ENCODE peak calls at places on chromosomes 2 and 18, in eight cellular contexts. One of them, this sample, is unnamed.

GRCh38 chr2:168529054-168529833 is 73.2 kb downstream of the CERS6 start:
- DNase-seq in NAMALWA: no peak
- DNase-seq in T-helper 22 cell: no peak
- DNase-seq in lower lobe of right lung: no peak
- DNase-seq in NCI-H460: no peak
- DNase-seq in activated naive CD4-positive, alpha-beta T cell treated with anti-CD3 and anti-CD28 coated beads for 36 hours: no peak
- DNase-seq in HT-29: no peak
- DNase-seq in activated naive CD8-positive, alpha-beta T cell treated with anti-CD3 and anti-CD28 coated beads, Interleukin-2, amount 50 U/mL, for 24 hours: no peak
- DNase-seq in this sample: peak; percentile 4

GRCh38 chr18:54690198-54690597 is 99.2 kb downstream of the DYNAP start:
- DNase-seq in NAMALWA: no peak
- DNase-seq in T-helper 22 cell: no peak
- DNase-seq in lower lobe of right lung: no peak
- DNase-seq in NCI-H460: no peak
- DNase-seq in activated naive CD4-positive, alpha-beta T cell treated with anti-CD3 and anti-CD28 coated beads for 36 hours: no peak
- DNase-seq in HT-29: no peak
- DNase-seq in activated naive CD8-positive, alpha-beta T cell treated with anti-CD3 and anti-CD28 coated beads, Interleukin-2, amount 50 U/mL, for 24 hours: no peak
- DNase-seq in this sample: no peak

GRCh38 chr2:105814291-105814940 is 69.7 kb downstream of the NCK2 start:
- DNase-seq in NAMALWA: no peak
- DNase-seq in T-helper 22 cell: no peak
- DNase-seq in lower lobe of right lung: no peak
- DNase-seq in NCI-H460: no peak
- DNase-seq in activated naive CD4-positive, alpha-beta T cell treated with anti-CD3 and anti-CD28 coated beads for 36 hours: no peak
- DNase-seq in HT-29: no peak
- DNase-seq in activated naive CD8-positive, alpha-beta T cell treated with anti-CD3 and anti-CD28 coated beads, Interleukin-2, amount 50 U/mL, for 24 hours: no peak
- DNase-seq in this sample: no peak

GRCh38 chr2:172093416-172094318 is 8.4 kb downstream of the DLX1 start:
- DNase-seq in NAMALWA: no peak
- DNase-seq in T-helper 22 cell: no peak
- DNase-seq in lower lobe of right lung: no peak
- DNase-seq in NCI-H460: no peak
- DNase-seq in activated naive CD4-positive, alpha-beta T cell treated with anti-CD3 and anti-CD28 coated beads for 36 hours: no peak
- DNase-seq in HT-29: no peak
- DNase-seq in activated naive CD8-positive, alpha-beta T cell treated with anti-CD3 and anti-CD28 coated beads, Interleukin-2, amount 50 U/mL, for 24 hours: no peak
- DNase-seq in this sample: peak; percentile 32

GRCh38 chr2:949384-949893 is 1.2 kb upstream of the SNTG2 start:
- DNase-seq in NAMALWA: no peak
- DNase-seq in T-helper 22 cell: no peak
- DNase-seq in lower lobe of right lung: no peak
- DNase-seq in NCI-H460: no peak
- DNase-seq in activated naive CD4-positive, alpha-beta T cell treated with anti-CD3 and anti-CD28 coated beads for 36 hours: no peak
- DNase-seq in HT-29: no peak
- DNase-seq in activated naive CD8-positive, alpha-beta T cell treated with anti-CD3 and anti-CD28 coated beads, Interleukin-2, amount 50 U/mL, for 24 hours: no peak
- DNase-seq in this sample: no peak

GRCh38 chr18:24095976-24096375 is 42.9 kb upstream of the CABYR start:
- DNase-seq in NAMALWA: no peak
- DNase-seq in T-helper 22 cell: no peak
- DNase-seq in lower lobe of right lung: no peak
- DNase-seq in NCI-H460: no peak
- DNase-seq in activated naive CD4-positive, alpha-beta T cell treated with anti-CD3 and anti-CD28 coated beads for 36 hours: no peak
- DNase-seq in HT-29: no peak
- DNase-seq in activated naive CD8-positive, alpha-beta T cell treated with anti-CD3 and anti-CD28 coated beads, Interleukin-2, amount 50 U/mL, for 24 hours: no peak
- DNase-seq in this sample: no peak

GRCh38 chr18:55136864-55137263 is 177.6 kb upstream of the CCDC68 start:
- DNase-seq in NAMALWA: no peak
- DNase-seq in T-helper 22 cell: no peak
- DNase-seq in lower lobe of right lung: no peak
- DNase-seq in NCI-H460: no peak
- DNase-seq in activated naive CD4-positive, alpha-beta T cell treated with anti-CD3 and anti-CD28 coated beads for 36 hours: no peak
- DNase-seq in HT-29: no peak
- DNase-seq in activated naive CD8-positive, alpha-beta T cell treated with anti-CD3 and anti-CD28 coated beads, Interleukin-2, amount 50 U/mL, for 24 hours: no peak
- DNase-seq in this sample: no peak

GRCh38 chr2:143594745-143595144 is 465.5 kb downstream of the ARHGAP15 start:
- DNase-seq in NAMALWA: no peak
- DNase-seq in T-helper 22 cell: no peak
- DNase-seq in lower lobe of right lung: no peak
- DNase-seq in NCI-H460: no peak
- DNase-seq in activated naive CD4-positive, alpha-beta T cell treated with anti-CD3 and anti-CD28 coated beads for 36 hours: no peak
- DNase-seq in HT-29: no peak
- DNase-seq in activated naive CD8-positive, alpha-beta T cell treated with anti-CD3 and anti-CD28 coated beads, Interleukin-2, amount 50 U/mL, for 24 hours: no peak
- DNase-seq in this sample: no peak

GRCh38 chr2:242030858-242031257 is 161.3 kb downstream of the RTP5 start:
- DNase-seq in NAMALWA: no peak
- DNase-seq in T-helper 22 cell: no peak
- DNase-seq in lower lobe of right lung: no peak
- DNase-seq in NCI-H460: no peak
- DNase-seq in activated naive CD4-positive, alpha-beta T cell treated with anti-CD3 and anti-CD28 coated beads for 36 hours: peak; percentile 3
- DNase-seq in HT-29: no peak
- DNase-seq in activated naive CD8-positive, alpha-beta T cell treated with anti-CD3 and anti-CD28 coated beads, Interleukin-2, amount 50 U/mL, for 24 hours: no peak
- DNase-seq in this sample: no peak

GRCh38 chr18:48326901-48327675 is 82.1 kb downstream of the ZBTB7C start:
- DNase-seq in NAMALWA: no peak
- DNase-seq in T-helper 22 cell: no peak
- DNase-seq in lower lobe of right lung: no peak
- DNase-seq in NCI-H460: no peak
- DNase-seq in activated naive CD4-positive, alpha-beta T cell treated with anti-CD3 and anti-CD28 coated beads for 36 hours: no peak
- DNase-seq in HT-29: peak; percentile 17
- DNase-seq in activated naive CD8-positive, alpha-beta T cell treated with anti-CD3 and anti-CD28 coated beads, Interleukin-2, amount 50 U/mL, for 24 hours: no peak
- DNase-seq in this sample: no peak

GRCh38 chr2:132681766-132682165 is 11.8 kb upstream of the LYPD1 start:
- DNase-seq in NAMALWA: no peak
- DNase-seq in T-helper 22 cell: no peak
- DNase-seq in lower lobe of right lung: no peak
- DNase-seq in NCI-H460: no peak
- DNase-seq in activated naive CD4-positive, alpha-beta T cell treated with anti-CD3 and anti-CD28 coated beads for 36 hours: no peak
- DNase-seq in HT-29: no peak
- DNase-seq in activated naive CD8-positive, alpha-beta T cell treated with anti-CD3 and anti-CD28 coated beads, Interleukin-2, amount 50 U/mL, for 24 hours: no peak
- DNase-seq in this sample: no peak

GRCh38 chr2:121686218-121686617 is 37.0 kb upstream of the CLASP1 start:
- DNase-seq in NAMALWA: no peak
- DNase-seq in T-helper 22 cell: no peak
- DNase-seq in lower lobe of right lung: no peak
- DNase-seq in NCI-H460: no peak
- DNase-seq in activated naive CD4-positive, alpha-beta T cell treated with anti-CD3 and anti-CD28 coated beads for 36 hours: no peak
- DNase-seq in HT-29: no peak
- DNase-seq in activated naive CD8-positive, alpha-beta T cell treated with anti-CD3 and anti-CD28 coated beads, Interleukin-2, amount 50 U/mL, for 24 hours: no peak
- DNase-seq in this sample: no peak

GRCh38 chr18:3513481-3513880 is 63.5 kb downstream of the TGIF1 start:
- DNase-seq in NAMALWA: no peak
- DNase-seq in T-helper 22 cell: no peak
- DNase-seq in lower lobe of right lung: no peak
- DNase-seq in NCI-H460: no peak
- DNase-seq in activated naive CD4-positive, alpha-beta T cell treated with anti-CD3 and anti-CD28 coated beads for 36 hours: no peak
- DNase-seq in HT-29: no peak
- DNase-seq in activated naive CD8-positive, alpha-beta T cell treated with anti-CD3 and anti-CD28 coated beads, Interleukin-2, amount 50 U/mL, for 24 hours: no peak
- DNase-seq in this sample: peak; percentile 22

GRCh38 chr2:121530210-121530562 is 494 bp upstream of the RNU4ATAC start:
- DNase-seq in NAMALWA: no peak
- DNase-seq in T-helper 22 cell: no peak
- DNase-seq in lower lobe of right lung: peak; percentile 82
- DNase-seq in NCI-H460: no peak
- DNase-seq in activated naive CD4-positive, alpha-beta T cell treated with anti-CD3 and anti-CD28 coated beads for 36 hours: no peak
- DNase-seq in HT-29: peak; percentile 89
- DNase-seq in activated naive CD8-positive, alpha-beta T cell treated with anti-CD3 and anti-CD28 coated beads, Interleukin-2, amount 50 U/mL, for 24 hours: no peak
- DNase-seq in this sample: peak; percentile 71

GRCh38 chr2:182870227-182870626 is 3.8 kb upstream of the FRZB start:
- DNase-seq in NAMALWA: peak; percentile 36
- DNase-seq in T-helper 22 cell: no peak
- DNase-seq in lower lobe of right lung: no peak
- DNase-seq in NCI-H460: peak; percentile 9
- DNase-seq in activated naive CD4-positive, alpha-beta T cell treated with anti-CD3 and anti-CD28 coated beads for 36 hours: peak; percentile 41
- DNase-seq in HT-29: peak; percentile 47
- DNase-seq in activated naive CD8-positive, alpha-beta T cell treated with anti-CD3 and anti-CD28 coated beads, Interleukin-2, amount 50 U/mL, for 24 hours: peak; percentile 14
- DNase-seq in this sample: peak; percentile 0

GRCh38 chr2:10179422-10179821 is 56.9 kb downstream of the RRM2 start:
- DNase-seq in NAMALWA: no peak
- DNase-seq in T-helper 22 cell: no peak
- DNase-seq in lower lobe of right lung: no peak
- DNase-seq in NCI-H460: no peak
- DNase-seq in activated naive CD4-positive, alpha-beta T cell treated with anti-CD3 and anti-CD28 coated beads for 36 hours: no peak
- DNase-seq in HT-29: no peak
- DNase-seq in activated naive CD8-positive, alpha-beta T cell treated with anti-CD3 and anti-CD28 coated beads, Interleukin-2, amount 50 U/mL, for 24 hours: no peak
- DNase-seq in this sample: no peak

GRCh38 chr2:226730487-226730886 is 69.1 kb downstream of the IRS1 start:
- DNase-seq in NAMALWA: no peak
- DNase-seq in T-helper 22 cell: no peak
- DNase-seq in lower lobe of right lung: no peak
- DNase-seq in NCI-H460: peak; percentile 25
- DNase-seq in activated naive CD4-positive, alpha-beta T cell treated with anti-CD3 and anti-CD28 coated beads for 36 hours: no peak
- DNase-seq in HT-29: peak; percentile 51
- DNase-seq in activated naive CD8-positive, alpha-beta T cell treated with anti-CD3 and anti-CD28 coated beads, Interleukin-2, amount 50 U/mL, for 24 hours: no peak
- DNase-seq in this sample: no peak

GRCh38 chr18:45765740-45766139 is 41.8 kb downstream of the SLC14A1 start:
- DNase-seq in NAMALWA: no peak
- DNase-seq in T-helper 22 cell: no peak
- DNase-seq in lower lobe of right lung: no peak
- DNase-seq in NCI-H460: no peak
- DNase-seq in activated naive CD4-positive, alpha-beta T cell treated with anti-CD3 and anti-CD28 coated beads for 36 hours: no peak
- DNase-seq in HT-29: no peak
- DNase-seq in activated naive CD8-positive, alpha-beta T cell treated with anti-CD3 and anti-CD28 coated beads, Interleukin-2, amount 50 U/mL, for 24 hours: no peak
- DNase-seq in this sample: no peak

GRCh38 chr18:39701839-39702238 is 2136.2 kb upstream of the CELF4 start:
- DNase-seq in NAMALWA: no peak
- DNase-seq in T-helper 22 cell: no peak
- DNase-seq in lower lobe of right lung: no peak
- DNase-seq in NCI-H460: no peak
- DNase-seq in activated naive CD4-positive, alpha-beta T cell treated with anti-CD3 and anti-CD28 coated beads for 36 hours: no peak
- DNase-seq in HT-29: peak; percentile 40
- DNase-seq in activated naive CD8-positive, alpha-beta T cell treated with anti-CD3 and anti-CD28 coated beads, Interleukin-2, amount 50 U/mL, for 24 hours: no peak
- DNase-seq in this sample: no peak

GRCh38 chr2:148615446-148615845 is 29.1 kb upstream of the EPC2 start:
- DNase-seq in NAMALWA: no peak
- DNase-seq in T-helper 22 cell: no peak
- DNase-seq in lower lobe of right lung: no peak
- DNase-seq in NCI-H460: no peak
- DNase-seq in activated naive CD4-positive, alpha-beta T cell treated with anti-CD3 and anti-CD28 coated beads for 36 hours: no peak
- DNase-seq in HT-29: no peak
- DNase-seq in activated naive CD8-positive, alpha-beta T cell treated with anti-CD3 and anti-CD28 coated beads, Interleukin-2, amount 50 U/mL, for 24 hours: no peak
- DNase-seq in this sample: no peak

GRCh38 chr2:22683911-22684310 is 701.1 kb upstream of the KLHL29 start:
- DNase-seq in NAMALWA: no peak
- DNase-seq in T-helper 22 cell: no peak
- DNase-seq in lower lobe of right lung: no peak
- DNase-seq in NCI-H460: no peak
- DNase-seq in activated naive CD4-positive, alpha-beta T cell treated with anti-CD3 and anti-CD28 coated beads for 36 hours: no peak
- DNase-seq in HT-29: no peak
- DNase-seq in activated naive CD8-positive, alpha-beta T cell treated with anti-CD3 and anti-CD28 coated beads, Interleukin-2, amount 50 U/mL, for 24 hours: no peak
- DNase-seq in this sample: no peak

GRCh38 chr2:71721669-71722068 is 268.3 kb downstream of the DYSF start:
- DNase-seq in NAMALWA: no peak
- DNase-seq in T-helper 22 cell: no peak
- DNase-seq in lower lobe of right lung: no peak
- DNase-seq in NCI-H460: no peak
- DNase-seq in activated naive CD4-positive, alpha-beta T cell treated with anti-CD3 and anti-CD28 coated beads for 36 hours: no peak
- DNase-seq in HT-29: no peak
- DNase-seq in activated naive CD8-positive, alpha-beta T cell treated with anti-CD3 and anti-CD28 coated beads, Interleukin-2, amount 50 U/mL, for 24 hours: no peak
- DNase-seq in this sample: no peak

GRCh38 chr2:9288681-9289338 is 82.2 kb downstream of the ASAP2 start:
- DNase-seq in NAMALWA: no peak
- DNase-seq in T-helper 22 cell: no peak
- DNase-seq in lower lobe of right lung: no peak
- DNase-seq in NCI-H460: no peak
- DNase-seq in activated naive CD4-positive, alpha-beta T cell treated with anti-CD3 and anti-CD28 coated beads for 36 hours: no peak
- DNase-seq in HT-29: no peak
- DNase-seq in activated naive CD8-positive, alpha-beta T cell treated with anti-CD3 and anti-CD28 coated beads, Interleukin-2, amount 50 U/mL, for 24 hours: no peak
- DNase-seq in this sample: no peak

GRCh38 chr2:100902833-100903405 is 83.0 kb downstream of the NPAS2 start:
- DNase-seq in NAMALWA: no peak
- DNase-seq in T-helper 22 cell: no peak
- DNase-seq in lower lobe of right lung: no peak
- DNase-seq in NCI-H460: peak; percentile 90
- DNase-seq in activated naive CD4-positive, alpha-beta T cell treated with anti-CD3 and anti-CD28 coated beads for 36 hours: no peak
- DNase-seq in HT-29: peak; percentile 79
- DNase-seq in activated naive CD8-positive, alpha-beta T cell treated with anti-CD3 and anti-CD28 coated beads, Interleukin-2, amount 50 U/mL, for 24 hours: no peak
- DNase-seq in this sample: no peak

GRCh38 chr2:72893594-72894319 is 6.5 kb downstream of the SPR start:
- DNase-seq in NAMALWA: peak; percentile 76
- DNase-seq in T-helper 22 cell: no peak
- DNase-seq in lower lobe of right lung: no peak
- DNase-seq in NCI-H460: peak; percentile 60
- DNase-seq in activated naive CD4-positive, alpha-beta T cell treated with anti-CD3 and anti-CD28 coated beads for 36 hours: peak; percentile 75
- DNase-seq in HT-29: peak; percentile 76
- DNase-seq in activated naive CD8-positive, alpha-beta T cell treated with anti-CD3 and anti-CD28 coated beads, Interleukin-2, amount 50 U/mL, for 24 hours: peak; percentile 55
- DNase-seq in this sample: peak; percentile 36

GRCh38 chr2:205988274-205988673 is 97.7 kb downstream of the INO80D start:
- DNase-seq in NAMALWA: no peak
- DNase-seq in T-helper 22 cell: no peak
- DNase-seq in lower lobe of right lung: no peak
- DNase-seq in NCI-H460: no peak
- DNase-seq in activated naive CD4-positive, alpha-beta T cell treated with anti-CD3 and anti-CD28 coated beads for 36 hours: no peak
- DNase-seq in HT-29: no peak
- DNase-seq in activated naive CD8-positive, alpha-beta T cell treated with anti-CD3 and anti-CD28 coated beads, Interleukin-2, amount 50 U/mL, for 24 hours: no peak
- DNase-seq in this sample: no peak